ENCODE peak calls at places on chromosomes 12 and 14, in five cellular contexts. T, Z, X, C and S are unnamed samples. For H3K4me1, the result is how much of the 10 kb centered on the place peaks cover.

GRCh38 chr14:78836777-78837176 is 666.6 kb downstream of the NRXN3 start:
- DNase-seq in T (peak), X (peak), Z (peak), C (peak), S (no peak)

GRCh38 chr12:100375023-100375737 is 18.3 kb downstream of the SLC17A8 start:
- DNase-seq in Z (no peak), C (peak), X (no peak), T (peak), S (no peak)

GRCh38 chr14:30252800-30253425 is 306.0 kb upstream of the G2E3 start:
- DNase-seq in C (no peak), X (no peak), Z (no peak), T (peak), S (no peak)

GRCh38 chr12:4911316-4911994 is 1.8 kb downstream of the KCNA1 start:
- DNase-seq in C (no peak), Z (no peak), X (no peak), T (no peak), S (no peak)

GRCh38 chr12:49272790-49273725 is 8.2 kb downstream of the TUBA1C start:
- DNase-seq in T (no peak), Z (no peak), C (no peak), X (no peak), S (no peak)

GRCh38 chr14:104005489-104005888 is 63.2 kb upstream of the RD3L start:
- DNase-seq in Z (no peak), T (no peak), C (no peak), X (no peak), S (no peak)

GRCh38 chr14:95993768-95994592 is 45.2 kb upstream of the C14orf132 start:
- DNase-seq in C (no peak), T (peak), X (peak), Z (peak), S (no peak)

GRCh38 chr14:83873626-83874025 is 1656.3 kb upstream of the FLRT2 start:
- DNase-seq in C (no peak), Z (no peak), T (peak), X (no peak), S (no peak)

GRCh38 chr12:64670856-64671639 is 60.8 kb downstream of the RASSF3 start:
- DNase-seq in Z (no peak), C (peak), T (peak), X (peak), S (no peak)

GRCh38 chr14:61326847-61327246 is 5.5 kb downstream of the PRKCH start:
- DNase-seq in T (no peak), Z (no peak), C (peak), X (no peak), S (peak)

GRCh38 chr12:101323255-101323654 is 43.4 kb downstream of the UTP20 start:
- DNase-seq in T (no peak), X (no peak), Z (no peak), C (no peak), S (no peak)

GRCh38 chr14:91286530-91286937 is 42.0 kb upstream of the GPR68 start:
- DNase-seq in C (peak), Z (peak), T (peak), X (peak), S (peak)

GRCh38 chr14:25007832-25008231 is 42.1 kb downstream of the STXBP6 start:
- DNase-seq in C (no peak), Z (no peak), T (no peak), X (peak), S (peak)

GRCh38 chr12:54232790-54233189 is 44.0 kb upstream of the SMUG1 start:
- DNase-seq in C (no peak), Z (no peak), X (no peak), T (peak), S (no peak)

GRCh38 chr14:32078030-32078793 is 1.1 kb downstream of the ARHGAP5 start:
- DNase-seq in T (peak), X (peak), Z (peak), C (peak), S (no peak)

GRCh38 chr14:87992349-87992719 is 648 bp downstream of the GALC start:
- DNase-seq in C (peak), Z (no peak), X (peak), T (peak), S (no peak)

GRCh38 chr12:113980537-113981337 is 14.6 kb upstream of the RBM19 start:
- DNase-seq in X (peak), T (peak), C (peak), Z (peak), S (no peak)

GRCh38 chr12:131510431-131510830 is 200.5 kb upstream of the SFSWAP start:
- DNase-seq in X (no peak), C (no peak), T (no peak), Z (no peak), S (no peak)

GRCh38 chr12:4996714-4997113 is 47.0 kb upstream of the KCNA5 start:
- DNase-seq in Z (no peak), X (no peak), C (no peak), T (no peak), S (no peak)

GRCh38 chr12:122942609-122943008 is 23.7 kb downstream of the ABCB9 start:
- DNase-seq in T (peak), C (peak), Z (peak), X (peak), S (no peak)

GRCh38 chr12:59548930-59549329 is 46.9 kb upstream of the SLC16A7 start:
- DNase-seq in X (no peak), Z (no peak), C (peak), T (no peak), S (no peak)

GRCh38 chr14:68756734-68757133 is 36.1 kb downstream of the ZFP36L1 start:
- DNase-seq in Z (peak), T (no peak), X (no peak), C (no peak), S (no peak)

GRCh38 chr12:58189030-58189429 is 247.7 kb downstream of the ATP23 start:
- DNase-seq in C (no peak), X (no peak), T (no peak), Z (no peak), S (no peak)

GRCh38 chr14:97107070-97107469 is 309.9 kb downstream of the VRK1 start:
- DNase-seq in C (no peak), X (peak), T (no peak), Z (no peak), S (no peak)

GRCh38 chr14:71593966-71594365 is 338.3 kb upstream of the RGS6 start:
- DNase-seq in Z (no peak), C (no peak), X (no peak), T (no peak), S (no peak)

GRCh38 chr12:113537751-113538087 is 66.0 kb upstream of the LHX5 start:
- DNase-seq in T (no peak), X (peak), Z (no peak), C (no peak), S (no peak)

GRCh38 chr12:668092-668481 is 4.8 kb upstream of the NINJ2 start:
- DNase-seq in C (no peak), Z (no peak), T (no peak), X (no peak), S (no peak)

GRCh38 chr12:7947011-7947410 is 11.0 kb upstream of the SLC2A3 start:
- DNase-seq in C (no peak), X (no peak), T (no peak), Z (no peak), S (no peak)

GRCh38 chr14:103848720-103849077 is 1.3 kb upstream of the PPP1R13B start:
- DNase-seq in T (no peak), C (no peak), X (no peak), Z (no peak), S (no peak)

GRCh38 chr14:36997843-36998242 is 174.6 kb downstream of the SLC25A21 start:
- DNase-seq in X (no peak), T (peak), Z (no peak), C (no peak), S (no peak)

GRCh38 chr12:102735104-102735503 is 181.9 kb downstream of the PAH start:
- DNase-seq in C (no peak), X (no peak), Z (no peak), T (no peak), S (no peak)

GRCh38 chr14:72924332-72924731 is 1.9 kb upstream of the DCAF4 start:
- DNase-seq in Z (peak), C (peak), X (peak), T (no peak), S (peak)

GRCh38 chr12:34598851-34599529 is 576.7 kb downstream of the ALG10 start:
- DNase-seq in Z (no peak), C (peak), T (no peak), X (no peak), S (no peak)

GRCh38 chr14:52399886-52400599 is 85.9 kb downstream of the PTGER2 start:
- DNase-seq in X (no peak), T (peak), Z (no peak), C (no peak), S (no peak)

GRCh38 chr12:105814283-105814682 is 324.5 kb downstream of the NUAK1 start:
- DNase-seq in C (no peak), T (no peak), Z (no peak), X (no peak), S (no peak)

GRCh38 chr12:131122631-131123030 is 168.9 kb downstream of the ADGRD1 start:
- DNase-seq in Z (no peak), X (no peak), C (peak), T (no peak), S (no peak)

GRCh38 chr12:76674669-76675315 is 89.1 kb upstream of the ZDHHC17 start:
- DNase-seq in X (no peak), C (no peak), Z (no peak), T (no peak), S (no peak)

GRCh38 chr14:69643430-69644200 is 32.2 kb downstream of the SUSD6 start:
- DNase-seq in X (peak), Z (peak), T (peak), C (peak), S (peak)

DNA sequence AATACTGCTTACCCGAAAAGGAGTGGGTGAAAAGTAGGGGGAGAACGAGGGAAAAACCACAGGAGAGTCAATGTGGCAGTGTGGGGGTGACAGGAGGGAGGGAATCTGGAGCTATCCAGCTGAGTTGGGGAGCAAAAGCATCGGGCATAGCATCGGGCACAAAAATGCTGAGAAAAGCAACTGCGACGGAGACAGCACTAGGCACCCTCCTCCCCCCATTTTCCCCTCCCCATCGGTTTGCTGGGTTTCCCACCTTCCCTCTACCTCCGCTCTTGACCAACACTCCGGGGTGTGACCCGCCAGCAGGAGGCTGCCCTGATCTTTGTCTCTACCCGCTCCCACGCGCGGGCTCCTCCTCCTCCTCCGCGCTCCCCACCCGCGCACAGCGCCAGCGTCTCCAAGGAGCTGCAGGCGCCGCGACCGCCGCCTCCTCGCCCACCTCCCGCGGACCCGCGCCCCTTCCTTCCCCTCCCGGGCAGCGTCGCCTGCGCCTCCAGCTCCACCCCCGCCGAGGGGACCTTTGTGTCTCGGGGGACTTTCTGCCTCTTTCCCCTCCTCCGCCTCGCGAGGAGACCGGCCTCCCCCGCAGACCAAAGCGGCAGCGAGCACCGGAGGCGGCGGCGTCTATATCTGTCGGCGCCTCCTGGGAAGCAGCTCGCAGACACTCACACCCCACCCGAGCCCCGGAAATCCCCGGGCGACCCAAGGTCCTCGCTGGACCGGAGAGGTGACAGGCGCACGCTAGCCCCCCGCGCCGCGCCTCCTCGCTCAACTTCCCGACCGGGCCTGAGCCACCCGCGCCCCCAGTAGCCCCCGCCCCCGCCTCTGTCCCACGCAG is 939 bp downstream of the CDK17 start:
- DNase-seq in T (peak), X (peak), Z (peak), C (peak), S (peak)
- TF ChIP-seq POLR2A in T (peak), X (peak), Z (peak), C (no peak), S (peak)

GRCh38 chr14:64478634-64479250 is 13.4 kb downstream of the AKAP5 start:
- DNase-seq in C (no peak), T (peak), X (no peak), Z (no peak), S (no peak)
- TF ChIP-seq CTCF in C (peak), T (peak), X (peak), Z (peak), S (no peak)

DNA sequence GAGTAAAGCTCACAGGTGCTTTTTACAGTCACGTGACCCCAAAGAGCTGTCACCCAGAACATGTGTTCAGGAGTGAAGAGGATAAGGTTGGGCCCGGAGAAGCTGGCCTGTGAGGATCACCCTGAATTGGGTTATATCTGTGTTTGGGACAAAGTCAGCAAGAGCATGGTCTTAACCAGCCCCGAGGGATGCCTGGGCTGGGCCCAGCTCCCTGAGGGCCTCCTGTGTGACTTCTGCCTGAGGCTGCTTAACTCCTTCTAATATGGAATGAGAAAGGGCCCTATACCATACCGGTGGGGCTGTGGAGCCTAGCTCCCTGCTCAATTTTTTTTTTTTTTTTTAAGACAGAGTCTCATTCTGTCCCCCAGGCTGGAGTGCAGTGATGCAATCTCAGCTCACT is 2.5 kb downstream of the CDCA4 start:
- DNase-seq in Z (no peak), T (no peak), X (no peak), C (no peak), S (no peak)
- H3K4me1 ChIP-seq in Z (half or more), T (under half), X (half or more), C (under half), S (under half)

GRCh38 chr12:120290541-120291312 is 976 bp downstream of the RNU4-2 start:
- DNase-seq in Z (peak), T (no peak), X (peak), C (peak), S (peak)
- TF ChIP-seq POLR2A in Z (no peak), T (no peak), X (no peak), C (no peak), S (no peak)

DNA sequence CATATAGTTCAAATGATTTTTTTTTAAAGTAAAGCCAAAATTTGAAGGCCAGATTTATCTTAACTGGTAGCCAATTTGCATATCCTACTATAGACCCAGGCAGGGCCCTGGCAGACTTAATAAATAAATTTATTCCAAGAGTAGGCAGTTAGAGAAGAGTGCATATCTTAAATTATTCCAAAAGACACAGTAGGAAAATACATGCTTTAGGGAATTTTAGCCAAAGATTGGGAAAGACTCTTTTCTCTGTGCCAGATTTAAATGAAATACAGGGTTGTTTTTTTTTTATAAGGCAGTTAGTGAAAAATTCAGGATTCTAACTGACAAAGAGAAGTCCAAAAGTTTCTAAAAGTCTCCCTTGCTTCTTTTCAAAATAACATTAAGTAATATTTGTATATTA is 65.5 kb downstream of the ST8SIA1 start:
- DNase-seq in X (no peak), T (no peak), Z (no peak), C (no peak), S (no peak)
- TF ChIP-seq CTCF in X (no peak), T (no peak), Z (no peak), C (no peak), S (no peak)